ENCODE peak calls at places on chromosome 21, in eight cellular contexts. Y is left cardiac atrium; T is left ventricle myocardium inferior; R is activated T-cell treated with anti-CD3 and anti-CD28 coated beads, Interleukin-2, amount 50 U/mL, for 72 hours; D is HuH-7.5; U is fibroblast of lung; G is effector CD8-positive, alpha-beta T cell; H is cardiac muscle cell. M is an unnamed sample.

GRCh38 chr21:18608226-18608625 is 204.6 kb upstream of the TMPRSS15 start:
- DNase-seq in Y (no peak), T (no peak), R (no peak), D (no peak), U (no peak), G (no peak), H (no peak), M (no peak)

GRCh38 chr21:44304846-44305245 is 5.0 kb downstream of the PFKL start:
- DNase-seq in Y (no peak), T (no peak), R (peak; percentile 54), D (peak; percentile 84), U (peak; percentile 32), G (peak; percentile 16), H (peak; percentile 56), M (peak; percentile 35)

GRCh38 chr21:33948096-33948950 is 32.7 kb upstream of the ATP5PO start:
- DNase-seq in Y (peak; percentile 50), T (peak; percentile 31), R (peak; percentile 91), D (no peak), U (peak; percentile 62), G (peak; percentile 59), H (peak; percentile 45), M (peak; percentile 96)

GRCh38 chr21:26965567-26966359 is 1.1 kb downstream of the ADAMTS5 start:
- DNase-seq in Y (peak; percentile 40), T (peak; percentile 65), R (no peak), D (no peak), U (peak; percentile 16), G (no peak), H (peak; percentile 41), M (no peak)

GRCh38 chr21:37032877-37033471 is 26.5 kb downstream of the RIPPLY3 start:
- DNase-seq in Y (no peak), T (no peak), R (no peak), D (no peak), U (peak; percentile 78), G (no peak), H (peak; percentile 42), M (no peak)

GRCh38 chr21:18168108-18168507 is 76.5 kb upstream of the CHODL start:
- DNase-seq in Y (no peak), T (no peak), R (no peak), D (no peak), U (no peak), G (no peak), H (no peak), M (no peak)

GRCh38 chr21:43012596-43012995 is 38.2 kb downstream of the PKNOX1 start:
- DNase-seq in Y (no peak), T (no peak), R (no peak), D (no peak), U (no peak), G (no peak), H (no peak), M (no peak)

GRCh38 chr21:31162827-31163226 is 124.6 kb upstream of the KRTAP19-8 start:
- DNase-seq in Y (no peak), T (no peak), R (no peak), D (no peak), U (peak; percentile 68), G (no peak), H (peak; percentile 31), M (no peak)

GRCh38 chr21:33642896-33643657 is 776 bp downstream of the ITSN1 start:
- DNase-seq in Y (peak; percentile 56), T (peak; percentile 42), R (peak; percentile 29), D (no peak), U (peak; percentile 38), G (no peak), H (peak; percentile 35), M (no peak)

GRCh38 chr21:42238185-42238934 is 19.4 kb downstream of the ABCG1 start:
- DNase-seq in Y (no peak), T (peak; percentile 7), R (peak; percentile 54), D (no peak), U (no peak), G (peak; percentile 10), H (no peak), M (peak; percentile 75)

GRCh38 chr21:29390778-29391177 is 92.1 kb downstream of the BACH1 start:
- DNase-seq in Y (no peak), T (no peak), R (no peak), D (no peak), U (no peak), G (no peak), H (no peak), M (no peak)

GRCh38 chr21:14923468-14923867 is 141.3 kb downstream of the NRIP1 start:
- DNase-seq in Y (no peak), T (no peak), R (no peak), D (no peak), U (peak; percentile 75), G (no peak), H (peak; percentile 72), M (no peak)

GRCh38 chr21:33278736-33279135 is 12.6 kb downstream of the IL10RB start:
- DNase-seq in Y (no peak), T (no peak), R (no peak), D (no peak), U (peak; percentile 30), G (no peak), H (no peak), M (no peak)

GRCh38 chr21:32812035-32812434 is 40.5 kb upstream of the PAXBP1 start:
- DNase-seq in Y (peak; percentile 62), T (peak; percentile 76), R (no peak), D (no peak), U (peak; percentile 45), G (no peak), H (no peak), M (no peak)

GRCh38 chr21:45409466-45410150 is 4.6 kb downstream of the COL18A1 start:
- DNase-seq in Y (peak; percentile 45), T (peak; percentile 67), R (no peak), D (no peak), U (peak; percentile 40), G (no peak), H (no peak), M (no peak)

GRCh38 chr21:20443558-20444155 is 554.6 kb upstream of the NCAM2 start:
- DNase-seq in Y (no peak), T (no peak), R (no peak), D (peak; percentile 5), U (no peak), G (no peak), H (no peak), M (peak; percentile 21)

GRCh38 chr21:37415938-37416337 is 49.4 kb downstream of the DYRK1A start:
- DNase-seq in Y (no peak), T (no peak), R (no peak), D (no peak), U (no peak), G (no peak), H (no peak), M (no peak)

GRCh38 chr21:44887126-44887806 is 13.8 kb upstream of the PTTG1IP start:
- DNase-seq in Y (no peak), T (peak; percentile 8), R (no peak), D (no peak), U (no peak), G (no peak), H (no peak), M (no peak)

GRCh38 chr21:17925000-17925610 is 105.9 kb upstream of the C21orf91 start:
- DNase-seq in Y (no peak), T (no peak), R (peak; percentile 43), D (peak; percentile 20), U (peak; percentile 46), G (peak; percentile 5), H (peak; percentile 69), M (peak; percentile 50)

GRCh38 chr21:21751286-21751685 is 753.1 kb downstream of the NCAM2 start:
- DNase-seq in Y (no peak), T (no peak), R (no peak), D (no peak), U (no peak), G (no peak), H (no peak), M (peak; percentile 16)

GRCh38 chr21:26710155-26710554 is 135.1 kb downstream of the ADAMTS1 start:
- DNase-seq in Y (no peak), T (no peak), R (no peak), D (no peak), U (no peak), G (no peak), H (no peak), M (no peak)

GRCh38 chr21:44903054-44903685 is 17.5 kb downstream of the ITGB2 start:
- DNase-seq in Y (peak; percentile 18), T (peak; percentile 16), R (no peak), D (no peak), U (no peak), G (no peak), H (no peak), M (no peak)

GRCh38 chr21:34510148-34511142 is 1.6 kb downstream of the KCNE1 start:
- DNase-seq in Y (peak; percentile 86), T (peak; percentile 79), R (peak; percentile 71), D (no peak), U (peak; percentile 45), G (no peak), H (peak; percentile 83), M (peak; percentile 16)